ENCODE peak calls at places on chromosome 15, in ten cellular contexts. V is heart left ventricle, C is body of pancreas, P is colonic mucosa, R is cardiac muscle cell, Y is tibial artery, I is K562, Q is pancreas, S is lower lobe of right lung, W is lung. J is an unnamed sample. For H3K9me3 and H3K36me3, the result is how much of the 10 kb centered on the place peaks cover.

GRCh38 chr15:58387130-58387529 is 44.7 kb upstream of the LIPC start:
- DNase-seq in W (no peak), I (no peak), Y (no peak), V (no peak), P (no peak), R (peak), Q (no peak), C (no peak), S (no peak), J (no peak)

GRCh38 chr15:99613887-99614642 is 48.3 kb downstream of the MEF2A start:
- DNase-seq in Y (no peak), V (no peak), Q (no peak), S (peak), P (peak), C (no peak), R (peak), I (no peak), W (peak), J (no peak)

GRCh38 chr15:49423021-49423420 is at the start of gene FGF7:
- DNase-seq in S (no peak), I (no peak), W (no peak), V (no peak), P (no peak), Q (no peak), Y (no peak), C (no peak), R (peak), J (no peak)

GRCh38 chr15:82572311-82572710 is 32.1 kb upstream of the RPS17 start:
- DNase-seq in V (no peak), I (no peak), P (no peak), W (no peak), R (peak), Q (no peak), Y (no peak), S (no peak), C (no peak), J (peak)

GRCh38 chr15:74867562-74868458 is 5.4 kb downstream of the SCAMP2 start:
- DNase-seq in C (no peak), S (peak), W (no peak), R (no peak), P (peak), Y (no peak), I (no peak), V (no peak), Q (no peak), J (no peak)

GRCh38 chr15:33067456-33067855 is 127.1 kb downstream of the FMN1 start:
- DNase-seq in S (no peak), C (no peak), I (no peak), R (peak), W (no peak), Y (no peak), V (no peak), P (no peak), Q (no peak), J (no peak)

GRCh38 chr15:70063992-70064379 is 33.7 kb downstream of the TLE3 start:
- DNase-seq in R (no peak), I (no peak), P (no peak), V (peak), Y (peak), C (no peak), S (peak), W (no peak), Q (no peak), J (no peak)

GRCh38 chr15:31271706-31272557 is 54.7 kb upstream of the KLF13 start:
- DNase-seq in I (no peak), P (no peak), R (no peak), V (no peak), S (no peak), W (no peak), C (no peak), Y (peak), Q (no peak), J (no peak)

GRCh38 chr15:63052961-63053698 is 10.6 kb downstream of the TPM1 start:
- DNase-seq in R (peak), W (no peak), P (peak), C (peak), I (no peak), S (no peak), V (peak), Q (no peak), Y (peak), J (peak)

GRCh38 chr15:78212546-78213424 is 21.6 kb downstream of the ACSBG1 start:
- DNase-seq in S (no peak), R (peak), C (peak), Q (peak), Y (no peak), I (peak), P (peak), W (no peak), V (peak), J (no peak)

GRCh38 chr15:41790756-41791546 is 16.7 kb downstream of the MAPKBP1 start:
- DNase-seq in C (no peak), S (no peak), I (peak), W (no peak), V (peak), Q (no peak), R (peak), P (no peak), Y (no peak), J (no peak)

GRCh38 chr15:64571857-64572291 is 111.5 kb downstream of the ZNF609 start:
- DNase-seq in C (peak), S (no peak), I (no peak), R (no peak), P (peak), W (no peak), Y (no peak), Q (peak), V (no peak), J (no peak)

GRCh38 chr15:29550834-29551465 is 271.3 kb downstream of the TJP1 start:
- DNase-seq in W (no peak), I (no peak), Y (no peak), S (no peak), R (no peak), C (peak), Q (peak), P (no peak), V (no peak), J (no peak)

GRCh38 chr15:70935631-70936030 is 43.0 kb downstream of the LRRC49 start:
- DNase-seq in Y (no peak), P (no peak), C (no peak), W (no peak), Q (no peak), R (no peak), V (no peak), I (no peak), S (no peak), J (no peak)

GRCh38 chr15:90915808-90916440 is 12.8 kb downstream of the MAN2A2 start:
- DNase-seq in I (peak), W (peak), C (no peak), R (peak), S (peak), V (peak), Q (no peak), P (no peak), Y (no peak), J (no peak)

GRCh38 chr15:66692808-66693596 is 9.0 kb upstream of the SMAD6 start:
- DNase-seq in C (no peak), S (no peak), I (no peak), Y (no peak), R (no peak), P (no peak), Q (no peak), W (no peak), V (no peak), J (no peak)

GRCh38 chr15:43370975-43371974 is at the start of the genes TUBGCP4 and ZSCAN29:
- DNase-seq in V (peak), W (peak), S (peak), P (peak), I (peak), C (peak), R (peak), Y (peak), Q (peak), J (peak)

GRCh38 chr15:43189296-43189695 is 4.1 kb downstream of the CCNDBP1 start:
- DNase-seq in I (no peak), W (no peak), V (no peak), C (no peak), Q (no peak), R (no peak), S (no peak), P (no peak), Y (no peak), J (no peak)

GRCh38 chr15:64809649-64810498 is 15.6 kb downstream of the PIF1 start:
- DNase-seq in I (peak), P (peak), C (peak), W (peak), R (peak), V (peak), S (peak), Q (peak), Y (peak), J (peak)

GRCh38 chr15:72199721-72200212 is 2.2 kb upstream of the GRAMD2A start:
- DNase-seq in Q (peak), R (peak), V (peak), S (peak), W (peak), P (peak), I (peak), C (peak), Y (peak), J (peak)

GRCh38 chr15:57923750-57924149 is 141.8 kb downstream of the ALDH1A2 start:
- DNase-seq in C (peak), I (no peak), V (peak), Y (peak), S (no peak), Q (peak), W (peak), P (peak), R (peak), J (no peak)

GRCh38 chr15:39211108-39211979 is 369.5 kb upstream of the THBS1 start:
- DNase-seq in S (no peak), R (no peak), C (peak), Q (peak), Y (no peak), V (no peak), I (no peak), W (no peak), P (no peak), J (no peak)

GRCh38 chr15:67741313-67741712 is 84.0 kb upstream of the SKOR1 start:
- DNase-seq in P (no peak), Q (no peak), W (no peak), R (no peak), S (no peak), I (no peak), Y (no peak), C (no peak), V (no peak), J (no peak)

GRCh38 chr15:68820205-68820588 is 498 bp downstream of the ANP32A start:
- DNase-seq in W (peak), I (peak), R (peak), C (peak), V (peak), Y (peak), P (peak), S (peak), Q (peak), J (peak)

DNA sequence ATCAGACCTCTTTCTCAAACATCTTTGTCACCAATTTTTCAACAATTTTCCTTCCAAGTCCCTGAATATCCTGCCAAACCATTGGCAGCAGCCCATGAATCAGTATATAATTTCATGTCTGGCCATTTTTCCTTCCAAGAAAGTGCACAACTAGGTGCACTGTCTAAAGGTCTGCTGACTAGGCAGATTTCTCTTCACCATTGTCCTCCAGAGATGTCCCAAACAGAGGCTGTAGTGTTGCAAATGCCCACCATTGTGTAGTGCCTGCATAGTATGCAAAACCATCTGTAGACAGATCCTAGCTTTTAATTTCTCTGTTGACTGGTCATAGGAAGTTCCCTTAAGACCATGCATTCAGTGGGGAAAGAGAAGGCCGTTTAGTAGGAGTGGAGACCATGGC is 25.0 kb upstream of the GOLGA6L2 start:
- DNase-seq in C (no peak), R (no peak), Y (no peak), P (no peak), S (no peak), V (no peak), Q (no peak), I (no peak), W (no peak), J (no peak)
- H3K9me3 ChIP-seq in C (under half), R (under half), Y (under half), P (under half), S (under half), V (under half), Q (under half), I (under half), W (under half), J (under half)

DNA sequence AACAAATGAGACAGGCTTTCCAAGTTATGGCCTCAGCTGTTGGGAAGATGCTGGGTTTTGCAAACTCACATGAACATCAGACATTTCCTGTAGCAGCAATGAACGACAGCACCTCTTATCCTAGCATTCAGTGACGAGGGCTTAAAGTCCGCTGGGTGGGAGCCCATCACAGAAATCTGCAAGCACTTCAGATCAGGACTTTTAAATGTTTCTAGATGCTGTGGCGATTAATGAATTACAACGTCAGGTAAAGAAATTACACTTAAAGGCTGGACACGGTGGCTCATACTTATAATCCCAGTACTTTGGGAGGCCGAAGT is 3.8 kb downstream of the AEN start:
- DNase-seq in P (no peak), Y (no peak), V (no peak), C (no peak), I (no peak), R (no peak), Q (no peak), S (no peak), W (no peak), J (no peak)
- H3K36me3 ChIP-seq in P (under half), Y (under half), V (under half), C (under half), I (half or more), R (under half), Q (under half), S (under half), W (under half), J (half or more)

GRCh38 chr15:101232677-101233076 is 19.2 kb downstream of the CHSY1 start:
- DNase-seq in Y (no peak), C (no peak), Q (no peak), V (no peak), W (no peak), R (no peak), S (no peak), P (no peak), I (no peak), J (no peak)

GRCh38 chr15:101233651-101234281 is 18.1 kb downstream of the CHSY1 start:
- DNase-seq in P (no peak), Q (no peak), C (no peak), I (no peak), R (no peak), V (no peak), Y (no peak), S (no peak), W (no peak), J (no peak)

GRCh38 chr15:101225658-101226057 is 26.2 kb downstream of the CHSY1 start:
- DNase-seq in R (no peak), C (no peak), P (no peak), S (no peak), V (no peak), Q (no peak), Y (no peak), W (no peak), I (no peak), J (no peak)

GRCh38 chr15:101228313-101228712 is 23.5 kb downstream of the CHSY1 start:
- DNase-seq in P (no peak), R (no peak), V (no peak), S (no peak), Q (no peak), I (no peak), C (no peak), Y (no peak), W (no peak), J (no peak)
- H3K9me3 ChIP-seq in P (under half), R (under half), V (under half), S (under half), Q (under half), I (under half), C (under half), Y (under half), W (under half), J (under half)

GRCh38 chr15:101269479-101270223 is 7.6 kb downstream of the SELENOS start:
- DNase-seq in V (peak), S (no peak), I (no peak), W (no peak), Q (no peak), C (peak), R (peak), P (no peak), Y (no peak), J (no peak)
- H3K36me3 ChIP-seq in V (half or more), S (half or more), I (under half), W (under half), Q (under half), C (under half), R (under half), P (under half), Y (under half), J (under half)

DNA sequence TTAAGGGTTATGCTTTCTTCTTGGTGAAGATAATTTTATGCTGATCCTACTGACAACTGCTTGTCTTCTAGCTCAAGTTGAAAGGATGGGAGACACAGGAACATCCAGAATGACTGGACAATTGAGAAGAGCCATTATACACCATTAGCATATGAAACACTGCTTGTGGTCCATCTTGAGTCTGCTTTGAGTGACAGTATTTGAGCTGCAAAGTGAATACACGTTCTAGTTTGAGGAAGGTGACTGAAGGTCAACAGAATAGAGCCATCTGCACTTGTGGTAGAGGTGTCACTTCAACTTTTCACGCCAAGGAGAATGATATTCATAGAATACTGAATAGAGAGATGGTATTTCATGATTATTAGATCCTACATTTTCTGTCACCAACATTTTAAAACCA is 315.5 kb downstream of the MCTP2 start:
- DNase-seq in R (no peak), V (no peak), Q (no peak), S (no peak), W (no peak), C (no peak), P (no peak), I (no peak), Y (no peak), J (no peak)
- H3K9me3 ChIP-seq in R (under half), V (under half), Q (under half), S (under half), W (under half), C (under half), P (under half), I (under half), Y (under half), J (under half)

DNA sequence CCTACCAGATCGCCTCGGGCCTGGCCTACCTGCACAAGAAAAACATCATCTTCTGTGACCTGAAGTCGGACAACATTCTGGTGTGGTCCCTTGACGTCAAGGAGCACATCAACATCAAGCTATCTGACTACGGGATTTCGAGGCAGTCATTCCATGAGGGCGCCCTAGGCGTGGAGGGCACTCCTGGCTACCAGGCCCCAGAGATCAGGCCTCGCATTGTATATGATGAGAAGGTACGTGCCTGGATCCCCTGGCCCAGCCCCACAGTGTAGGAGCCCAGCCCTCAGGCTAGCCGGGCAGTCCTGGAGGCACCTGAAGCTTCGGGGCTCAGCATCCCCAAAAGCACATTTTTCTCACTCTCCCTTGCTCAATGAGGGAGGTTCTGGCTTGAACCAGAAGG is 135.8 kb downstream of the LRRK1 start:
- DNase-seq in P (no peak), Y (peak), I (no peak), S (no peak), V (no peak), C (no peak), Q (no peak), R (no peak), W (peak), J (no peak)
- H3K36me3 ChIP-seq in P (under half), Y (under half), I (under half), S (half or more), V (under half), C (under half), Q (under half), R (under half), W (under half), J (under half)